ENCODE peak calls at places on chromosome 2, in four cellular contexts. Q is gastrocnemius medialis; R is effector memory CD4-positive, alpha-beta T cell; N is IMR-90. Z is an unnamed sample. For H3K36me3 and H3K27me3, the result is how much of the 10 kb centered on the place peaks cover.

GRCh38 chr2:207042155-207042554 is 102.8 kb downstream of the CPO start:
- DNase-seq in Q (no peak), R (no peak), N (peak), Z (no peak)

GRCh38 chr2:196427996-196428634 is 211.4 kb upstream of the CCDC150 start:
- DNase-seq in Q (no peak), R (no peak), N (no peak), Z (no peak)

GRCh38 chr2:223612501-223612900 is 10.3 kb upstream of the SCG2 start:
- DNase-seq in Q (no peak), R (no peak), N (no peak), Z (no peak)

GRCh38 chr2:223076573-223076972 is 24.6 kb downstream of the KCNE4 start:
- DNase-seq in Q (no peak), R (no peak), N (peak), Z (no peak)

GRCh38 chr2:217859926-217860325 is 142.9 kb downstream of the TNS1 start:
- DNase-seq in Q (peak), R (no peak), N (no peak), Z (no peak)

GRCh38 chr2:204051476-204051875 is 114.9 kb downstream of the ICOS start:
- DNase-seq in Q (no peak), R (no peak), N (no peak), Z (no peak)

GRCh38 chr2:218819103-218819502 is 12.5 kb downstream of the PRKAG3 start:
- DNase-seq in Q (no peak), R (no peak), N (no peak), Z (no peak)

GRCh38 chr2:41949541-41950439 is 98.0 kb upstream of the PKDCC start:
- DNase-seq in Q (no peak), R (no peak), N (no peak), Z (no peak)

GRCh38 chr2:141137121-141137693 is 993.6 kb downstream of the LRP1B start:
- DNase-seq in Q (no peak), R (no peak), N (no peak), Z (no peak)

GRCh38 chr2:38581193-38582147 is 21.3 kb downstream of the HNRNPLL start:
- DNase-seq in Q (no peak), R (no peak), N (peak), Z (no peak)

GRCh38 chr2:210842896-210843295 is 286.5 kb downstream of the CPS1 start:
- DNase-seq in Q (no peak), R (no peak), N (no peak), Z (no peak)

GRCh38 chr2:241137276-241138190 is 11.7 kb downstream of the PASK start:
- DNase-seq in Q (no peak), R (no peak), N (no peak), Z (peak)

GRCh38 chr2:120203341-120204021 is 19.7 kb downstream of the TMEM185B start:
- DNase-seq in Q (no peak), R (no peak), N (no peak), Z (peak)

GRCh38 chr2:31420936-31421335 is 6.4 kb upstream of the XDH start:
- DNase-seq in Q (no peak), R (no peak), N (no peak), Z (no peak)

GRCh38 chr2:144703852-144704324 is 184.0 kb upstream of the ZEB2 start:
- DNase-seq in Q (peak), R (no peak), N (peak), Z (no peak)

GRCh38 chr2:28643324-28643723 is 108.3 kb upstream of the PPP1CB start:
- DNase-seq in Q (no peak), R (no peak), N (no peak), Z (no peak)

GRCh38 chr2:34912084-34912483 is 1313.0 kb upstream of the FAM98A start:
- DNase-seq in Q (no peak), R (no peak), N (no peak), Z (no peak)

GRCh38 chr2:37656512-37657423 is 14.7 kb downstream of the CDC42EP3 start:
- DNase-seq in Q (no peak), R (no peak), N (no peak), Z (no peak)

GRCh38 chr2:231321556-231322334 is 73.8 kb upstream of the B3GNT7 start:
- DNase-seq in Q (peak), R (no peak), N (no peak), Z (peak)

GRCh38 chr2:113257511-113258264 is 21.0 kb downstream of the PAX8 start:
- DNase-seq in Q (no peak), R (no peak), N (peak), Z (no peak)

GRCh38 chr2:219250044-219250781 is 2.8 kb upstream of the TUBA4B start:
- DNase-seq in Q (no peak), R (no peak), N (peak), Z (no peak)

GRCh38 chr2:235044501-235045271 is 92.9 kb downstream of the SH3BP4 start:
- DNase-seq in Q (no peak), R (no peak), N (no peak), Z (no peak)

GRCh38 chr2:226802573-226802972 is 3.0 kb upstream of the IRS1 start:
- DNase-seq in Q (no peak), R (no peak), N (peak), Z (no peak)

GRCh38 chr2:219488844-219489194 is 9.9 kb upstream of the GMPPA start:
- DNase-seq in Q (no peak), R (no peak), N (no peak), Z (no peak)

GRCh38 chr2:121359937-121360565 is 75.0 kb upstream of the TFCP2L1 start:
- DNase-seq in Q (peak), R (no peak), N (peak), Z (no peak)

GRCh38 chr2:121362776-121363175 is 77.8 kb upstream of the TFCP2L1 start:
- DNase-seq in Q (no peak), R (no peak), N (no peak), Z (no peak)

GRCh38 chr2:121363632-121364420 is 78.8 kb upstream of the TFCP2L1 start:
- DNase-seq in Q (peak), R (no peak), N (peak), Z (no peak)

GRCh38 chr2:121360566-121361300 is 75.7 kb upstream of the TFCP2L1 start:
- DNase-seq in Q (peak), R (no peak), N (peak), Z (peak)

DNA sequence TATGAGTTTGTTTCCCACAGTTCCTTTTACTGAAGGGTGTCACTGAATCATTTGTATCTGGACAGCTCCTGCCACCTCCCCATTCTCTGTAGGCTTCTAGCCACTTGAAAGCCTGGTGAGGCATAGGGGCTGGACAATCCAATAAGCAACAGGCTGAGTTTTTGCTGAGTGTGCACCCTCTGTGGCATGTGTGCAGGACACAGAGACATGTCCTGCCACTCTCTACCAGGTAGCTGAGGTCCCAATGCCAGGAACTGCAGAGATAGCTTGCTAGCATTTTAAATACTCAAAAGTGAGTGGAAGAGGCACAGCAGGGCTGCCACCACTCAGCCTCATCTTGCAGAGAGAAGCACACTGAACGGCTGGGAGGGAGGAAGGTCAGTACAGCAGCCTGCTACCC is 77.2 kb upstream of the TFCP2L1 start:
- DNase-seq in Q (no peak), R (no peak), N (no peak), Z (no peak)
- H3K36me3 ChIP-seq in Q (under half), R (half or more), N (under half), Z (half or more)

DNA sequence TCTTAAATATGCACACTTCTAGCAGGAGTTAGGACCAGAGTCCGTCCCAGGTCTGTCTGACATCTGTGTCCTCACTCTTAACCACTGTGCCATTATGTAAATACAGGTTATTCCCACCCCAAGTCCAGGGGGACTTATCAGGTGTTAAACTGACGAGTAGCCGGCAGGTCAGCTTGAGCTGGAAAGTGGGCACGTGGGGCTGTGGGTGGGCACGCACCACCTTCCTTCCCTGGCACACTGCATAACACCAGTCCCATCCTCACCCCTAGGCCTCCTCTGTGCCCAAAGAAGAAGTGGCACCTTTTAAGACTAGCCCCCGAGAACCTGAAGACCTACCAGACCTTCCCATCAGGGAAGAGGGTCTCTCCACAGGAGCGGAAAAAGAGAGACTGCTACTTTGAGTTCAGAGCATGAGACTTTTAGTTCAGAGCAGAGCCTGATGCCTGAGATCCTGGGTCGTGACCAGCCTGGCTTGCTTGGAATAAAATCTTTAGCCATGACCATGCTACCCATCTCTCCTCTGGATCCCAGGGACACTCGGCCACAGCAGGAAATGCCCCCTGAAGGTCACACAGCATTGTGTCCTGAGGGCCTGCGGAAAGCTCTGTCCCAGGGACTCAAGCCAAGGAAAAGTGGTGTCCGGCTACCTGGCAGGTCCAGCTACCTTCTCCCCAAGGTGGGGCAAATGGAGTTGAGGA is 62.0 kb downstream of the CIB4 start:
- DNase-seq in Q (no peak), R (no peak), N (no peak), Z (peak)
- H3K27me3 ChIP-seq in Q (under half), R (under half), N (half or more), Z (under half)

GRCh38 chr2:232816656-232817055 is 40.3 kb upstream of the KCNJ13 start:
- DNase-seq in Q (peak), R (no peak), N (no peak), Z (no peak)

GRCh38 chr2:232815569-232815968 is 39.2 kb upstream of the KCNJ13 start:
- DNase-seq in Q (no peak), R (no peak), N (peak), Z (no peak)

GRCh38 chr2:232817756-232818155 is 41.4 kb upstream of the KCNJ13 start:
- DNase-seq in Q (no peak), R (no peak), N (no peak), Z (no peak)
- H3K36me3 ChIP-seq in Q (under half), R (under half), N (under half), Z (half or more)

GRCh38 chr2:176171331-176172006 is 14.4 kb downstream of the HOXD3 start:
- DNase-seq in Q (no peak), R (no peak), N (no peak), Z (peak)
- H3K27me3 ChIP-seq in Q (under half), R (under half), N (half or more), Z (half or more)

GRCh38 chr2:239440511-239440959 is 39.7 kb upstream of the HDAC4 start:
- DNase-seq in Q (no peak), R (no peak), N (no peak), Z (no peak)

GRCh38 chr2:239438368-239438767 is 37.5 kb upstream of the HDAC4 start:
- DNase-seq in Q (no peak), R (no peak), N (no peak), Z (no peak)

GRCh38 chr2:239441261-239441701 is 40.5 kb upstream of the HDAC4 start:
- DNase-seq in Q (no peak), R (no peak), N (no peak), Z (no peak)

GRCh38 chr2:239438968-239439367 is 38.1 kb upstream of the HDAC4 start:
- DNase-seq in Q (no peak), R (no peak), N (no peak), Z (no peak)

DNA sequence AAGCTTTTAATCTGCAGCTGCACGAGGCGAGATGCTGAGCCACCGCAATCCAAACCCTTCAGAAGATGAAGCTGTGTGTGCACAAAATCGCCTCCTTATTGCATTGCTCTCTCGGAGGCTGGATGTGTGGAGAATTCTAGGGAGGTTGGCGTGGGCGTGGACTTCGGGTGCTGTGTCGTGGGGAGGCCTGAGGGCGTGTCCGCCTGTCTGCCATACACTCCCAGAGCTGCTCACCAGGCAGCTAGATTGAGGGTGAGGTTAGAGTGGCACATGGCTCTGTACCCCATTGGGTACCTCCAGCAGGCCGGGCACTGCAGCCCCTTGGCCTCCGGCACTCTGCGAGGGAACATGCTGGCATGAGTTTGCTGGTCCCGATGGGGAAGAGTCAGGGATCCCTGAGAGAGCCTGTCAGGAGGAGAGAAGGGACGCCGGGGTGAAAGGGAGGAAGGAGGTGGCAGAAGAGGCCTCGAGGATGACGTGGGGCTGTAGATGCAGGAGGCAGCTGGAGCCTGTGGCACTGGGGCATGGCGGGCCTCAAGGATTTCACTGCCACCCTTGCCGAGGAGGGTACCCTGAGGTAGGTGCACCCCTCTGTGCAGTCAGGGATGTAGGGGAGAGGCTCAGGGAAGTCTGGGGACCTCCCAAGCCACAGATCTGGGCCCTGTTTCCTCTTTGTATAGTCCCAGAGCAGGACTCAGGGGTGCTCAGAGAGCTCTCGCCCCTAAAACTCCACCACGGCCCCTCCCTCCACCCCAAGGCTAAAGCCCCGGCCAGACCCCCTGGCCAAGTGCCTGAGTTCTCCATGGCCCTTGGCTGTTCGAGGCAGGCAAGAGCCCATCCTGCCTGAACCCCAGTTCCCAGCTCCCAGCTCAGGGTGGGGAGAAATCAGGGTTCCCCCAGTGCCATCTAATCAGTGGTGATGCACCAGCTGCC is 38.8 kb upstream of the HDAC4 start:
- DNase-seq in Q (no peak), R (no peak), N (no peak), Z (no peak)
- H3K36me3 ChIP-seq in Q (under half), R (under half), N (under half), Z (under half)

GRCh38 chr2:220789961-220790360 is 782.1 kb downstream of the EPHA4 start:
- DNase-seq in Q (no peak), R (no peak), N (peak), Z (no peak)

DNA sequence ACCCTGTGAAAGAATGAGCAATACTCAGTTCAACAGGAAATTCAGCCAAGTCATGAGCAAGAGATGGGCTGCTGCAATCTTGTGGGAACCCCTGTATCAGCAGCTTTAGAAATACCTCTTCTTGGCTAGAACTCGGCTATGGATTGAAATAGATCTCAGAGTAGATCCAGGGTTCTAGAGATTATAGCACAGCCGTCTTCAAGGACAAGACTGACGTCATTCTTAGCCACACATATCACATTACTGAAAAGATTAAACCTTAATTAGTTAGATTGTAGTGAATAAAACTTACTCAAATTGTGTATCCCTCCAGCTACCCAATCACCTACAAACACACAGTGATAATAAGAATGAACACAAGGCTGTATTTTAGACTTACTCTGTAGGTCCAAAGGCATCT is 776.4 kb downstream of the EPHA4 start:
- DNase-seq in Q (no peak), R (no peak), N (peak), Z (no peak)
- H3K27me3 ChIP-seq in Q (under half), R (under half), N (under half), Z (under half)

GRCh38 chr2:208319403-208319802 is 53.3 kb downstream of the PIKFYVE start:
- DNase-seq in Q (no peak), R (no peak), N (no peak), Z (no peak)
- H3K36me3 ChIP-seq in Q (under half), R (under half), N (under half), Z (half or more)

Z was measured in upper lobe of right lung.